ENCODE peak calls at places on chromosome 2, in five cellular contexts. I is stimulated activated CD4-positive, alpha-beta T cell treated with anti-CD3 and anti-CD28 coated beads, Interleukin-12 subunit alpha, Interleukin-12 subunit beta, amount 100 ng/mL, for 24 hours; E is activated CD8-positive, alpha-beta memory T cell treated with anti-CD3 and anti-CD28 coated beads for 48 hours; J is NCI-H774; O is left ventricle myocardium superior. Z is an unnamed sample.

GRCh38 chr2:144165599-144166250 is 354.2 kb downstream of the ZEB2 start:
- DNase-seq in J (no peak), O (no peak), E (no peak), I (no peak), Z (no peak)

GRCh38 chr2:53784431-53784830 is 2.3 kb downstream of the ASB3 start:
- DNase-seq in E (no peak), O (no peak), J (no peak), I (no peak), Z (no peak)

GRCh38 chr2:217976301-217976700 is 26.5 kb downstream of the TNS1 start:
- DNase-seq in E (no peak), O (no peak), I (no peak), J (no peak), Z (no peak)

GRCh38 chr2:64165696-64166095 is 21.5 kb upstream of the PELI1 start:
- DNase-seq in E (no peak), O (no peak), J (no peak), I (no peak), Z (no peak)

GRCh38 chr2:95274291-95275150 is at the start of gene PROM2:
- DNase-seq in O (no peak), J (peak), I (no peak), E (no peak), Z (no peak)

GRCh38 chr2:17719562-17720371 is 33.8 kb downstream of the SMC6 start:
- DNase-seq in I (no peak), J (no peak), O (no peak), E (no peak), Z (no peak)

GRCh38 chr2:98086491-98087446 is at the start of gene VWA3B:
- DNase-seq in I (no peak), J (peak), E (no peak), O (peak), Z (no peak)

GRCh38 chr2:230007931-230008707 is 60.6 kb downstream of the SLC16A14 start:
- DNase-seq in I (peak), O (peak), J (peak), E (peak), Z (peak)

GRCh38 chr2:80703532-80703931 is 399.0 kb upstream of the LRRTM1 start:
- DNase-seq in J (no peak), O (no peak), I (no peak), E (no peak), Z (no peak)

GRCh38 chr2:33420726-33421125 is 55.7 kb upstream of the RASGRP3 start:
- DNase-seq in O (no peak), J (no peak), E (no peak), I (no peak), Z (no peak)

GRCh38 chr2:216144857-216145256 is 35.7 kb downstream of the XRCC5 start:
- DNase-seq in J (no peak), I (no peak), E (no peak), O (no peak), Z (no peak)

GRCh38 chr2:2647156-2647555 is 316.1 kb upstream of the MYT1L start:
- DNase-seq in E (no peak), J (no peak), O (no peak), I (no peak), Z (no peak)

GRCh38 chr2:75041791-75042231 is 83.4 kb downstream of the POLE4 start:
- DNase-seq in O (no peak), E (no peak), I (no peak), J (no peak), Z (no peak)

GRCh38 chr2:172442072-172442895 is 14.9 kb downstream of the ITGA6 start:
- DNase-seq in J (no peak), O (no peak), I (peak), E (no peak), Z (peak)

GRCh38 chr2:174449033-174449432 is 37.8 kb downstream of the GPR155 start:
- DNase-seq in I (no peak), E (no peak), O (no peak), J (no peak), Z (no peak)

GRCh38 chr2:86628091-86628522 is 4.4 kb upstream of the RNF103 start:
- DNase-seq in E (no peak), I (no peak), O (peak), J (no peak), Z (no peak)

GRCh38 chr2:42568431-42569115 is at the start of gene MTA3:
- DNase-seq in O (peak), J (peak), E (peak), I (peak), Z (peak)

GRCh38 chr2:24926602-24927252 is 6.7 kb upstream of the ADCY3 start:
- DNase-seq in I (no peak), O (peak), E (no peak), J (no peak), Z (peak)

GRCh38 chr2:69601179-69601612 is 42.3 kb downstream of the AAK1 start:
- DNase-seq in E (no peak), I (no peak), O (no peak), J (no peak), Z (no peak)